ENCODE peak calls at places on chromosomes 6 and 20, in nine cellular contexts. N, K, Z, Y, T, G, P, R and J are unnamed samples.
A peak's percentile ranks its signal among the peaks of the same experiment; 100 is the strongest.

GRCh38 chr6:137309078-137309762 is 90.0 kb upstream of the IFNGR1 start:
- DNase-seq in N (peak; percentile 83), K (no peak), Z (no peak), Y (no peak), T (no peak), G (peak; percentile 73), P (peak; percentile 82), R (peak; percentile 85), J (peak; percentile 64)

GRCh38 chr20:25439328-25439727 is 31.9 kb downstream of the GINS1 start:
- DNase-seq in N (no peak), K (no peak), Z (no peak), Y (no peak), T (no peak), G (no peak), P (no peak), R (no peak), J (no peak)

GRCh38 chr6:150249261-150249660 is 106.4 kb downstream of the PPP1R14C start:
- DNase-seq in N (no peak), K (no peak), Z (no peak), Y (no peak), T (no peak), G (no peak), P (no peak), R (no peak), J (no peak)

GRCh38 chr20:9301129-9302072 is 213.0 kb upstream of the LAMP5 start:
- DNase-seq in N (no peak), K (no peak), Z (no peak), Y (no peak), T (peak; percentile 4), G (no peak), P (no peak), R (no peak), J (no peak)

GRCh38 chr20:21365771-21366170 is 31.6 kb downstream of the NKX2-4 start:
- DNase-seq in N (no peak), K (no peak), Z (no peak), Y (no peak), T (no peak), G (no peak), P (no peak), R (no peak), J (no peak)

GRCh38 chr6:73207221-73207837 is 18.0 kb downstream of the KHDC1L start:
- DNase-seq in N (no peak), K (no peak), Z (no peak), Y (no peak), T (no peak), G (no peak), P (no peak), R (no peak), J (no peak)

GRCh38 chr6:168765710-168766109 is 324.7 kb downstream of the SMOC2 start:
- DNase-seq in N (no peak), K (no peak), Z (no peak), Y (no peak), T (no peak), G (no peak), P (no peak), R (no peak), J (no peak)

GRCh38 chr6:20404641-20405032 is 3.0 kb downstream of the E2F3 start:
- DNase-seq in N (no peak), K (peak; percentile 76), Z (peak; percentile 75), Y (no peak), T (peak; percentile 74), G (no peak), P (peak; percentile 78), R (peak; percentile 19), J (peak; percentile 78)

GRCh38 chr6:105769987-105770386 is 316.1 kb upstream of the PRDM1 start:
- DNase-seq in N (no peak), K (no peak), Z (no peak), Y (no peak), T (no peak), G (no peak), P (no peak), R (no peak), J (no peak)

GRCh38 chr6:43869792-43870659 is 100.0 kb downstream of the VEGFA start:
- DNase-seq in N (no peak), K (no peak), Z (no peak), Y (no peak), T (no peak), G (no peak), P (peak; percentile 29), R (no peak), J (no peak)

GRCh38 chr20:5191829-5192569 is 65.2 kb downstream of the CDS2 start:
- DNase-seq in N (no peak), K (peak; percentile 70), Z (peak; percentile 53), Y (no peak), T (peak; percentile 70), G (no peak), P (no peak), R (peak; percentile 39), J (peak; percentile 53)

GRCh38 chr6:167501831-167502385 is 177.0 kb downstream of the TTLL2 start:
- DNase-seq in N (no peak), K (no peak), Z (no peak), Y (no peak), T (peak; percentile 44), G (no peak), P (no peak), R (peak; percentile 73), J (peak; percentile 34)

GRCh38 chr6:22108199-22108598 is 188.6 kb downstream of the PRL start:
- DNase-seq in N (no peak), K (no peak), Z (no peak), Y (no peak), T (no peak), G (peak; percentile 20), P (no peak), R (no peak), J (no peak)

GRCh38 chr20:59149678-59150504 is 13.7 kb upstream of the ZNF831 start:
- DNase-seq in N (no peak), K (peak; percentile 90), Z (peak; percentile 82), Y (no peak), T (no peak), G (peak; percentile 25), P (peak; percentile 86), R (no peak), J (peak; percentile 21)

DNA sequence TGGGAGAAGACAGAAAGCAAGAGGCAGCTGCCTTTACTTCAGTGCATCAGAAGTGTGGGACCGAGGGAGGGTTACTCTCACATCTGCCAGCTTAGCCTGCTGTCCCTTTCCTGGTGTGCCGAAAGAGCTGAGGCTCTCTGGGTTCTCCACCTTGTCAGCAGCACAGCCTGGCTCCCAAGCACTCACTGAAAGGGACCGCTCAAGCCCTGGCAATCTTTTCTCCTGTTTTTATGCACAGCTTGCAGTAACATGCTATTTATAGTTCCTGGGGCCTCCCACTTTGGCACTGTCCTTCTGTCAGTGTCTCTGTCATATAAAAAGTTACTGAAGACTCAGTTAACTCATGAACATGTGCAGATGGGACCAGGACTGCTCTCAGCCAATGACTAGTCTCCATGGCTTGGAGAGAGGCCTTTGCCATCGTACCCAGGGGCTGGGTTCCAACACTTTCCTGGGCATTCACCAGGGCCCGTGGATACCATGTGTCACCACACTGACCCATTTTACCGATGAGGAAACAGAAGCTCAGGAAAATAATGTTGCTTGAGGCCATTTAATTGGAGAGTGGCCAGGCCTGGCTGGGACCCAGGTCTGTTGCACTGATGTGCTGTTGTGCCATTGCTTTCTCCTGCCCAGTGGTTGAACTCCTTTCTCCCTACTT is 46.2 kb downstream of the PANK2 start:
- DNase-seq in N (no peak), K (no peak), Z (no peak), Y (no peak), T (no peak), G (peak; percentile 59), P (no peak), R (no peak), J (no peak)
- H3K4me3 ChIP-seq in N (no peak overlapping the region), K (no peak overlapping the region), Z (no peak overlapping the region), Y (no peak overlapping the region), T (no peak overlapping the region), G (no peak overlapping the region), P (no peak overlapping the region), R (no peak overlapping the region), J (no peak overlapping the region)

GRCh38 chr6:165091121-165091785 is 218.2 kb downstream of the C6orf118 start:
- DNase-seq in N (no peak), K (no peak), Z (no peak), Y (no peak), T (no peak), G (no peak), P (no peak), R (no peak), J (no peak)
- H3K27me3 ChIP-seq in N (no peaks in the 10 kb centered on the region), K (no peaks in the 10 kb centered on the region), Z (no peaks in the 10 kb centered on the region), Y (no peaks in the 10 kb centered on the region), T (no peaks in the 10 kb centered on the region), G (peaks cover 3% of the 10 kb centered on the region), P (no peaks in the 10 kb centered on the region), R (no peaks in the 10 kb centered on the region), J (no peaks in the 10 kb centered on the region)

GRCh38 chr20:49693435-49694171 is 20.1 kb downstream of the B4GALT5 start:
- DNase-seq in N (no peak), K (no peak), Z (no peak), Y (no peak), T (no peak), G (no peak), P (no peak), R (no peak), J (no peak)
- H3K4me1 ChIP-seq in N (no peaks in the 10 kb centered on the region), K (peaks cover 9% of the 10 kb centered on the region), Z (no peaks in the 10 kb centered on the region), Y (peaks cover 8% of the 10 kb centered on the region), T (peaks cover 54% of the 10 kb centered on the region), G (peaks cover 90% of the 10 kb centered on the region), P (peaks cover 56% of the 10 kb centered on the region), R (peaks cover 90% of the 10 kb centered on the region), J (peaks cover 31% of the 10 kb centered on the region)

DNA sequence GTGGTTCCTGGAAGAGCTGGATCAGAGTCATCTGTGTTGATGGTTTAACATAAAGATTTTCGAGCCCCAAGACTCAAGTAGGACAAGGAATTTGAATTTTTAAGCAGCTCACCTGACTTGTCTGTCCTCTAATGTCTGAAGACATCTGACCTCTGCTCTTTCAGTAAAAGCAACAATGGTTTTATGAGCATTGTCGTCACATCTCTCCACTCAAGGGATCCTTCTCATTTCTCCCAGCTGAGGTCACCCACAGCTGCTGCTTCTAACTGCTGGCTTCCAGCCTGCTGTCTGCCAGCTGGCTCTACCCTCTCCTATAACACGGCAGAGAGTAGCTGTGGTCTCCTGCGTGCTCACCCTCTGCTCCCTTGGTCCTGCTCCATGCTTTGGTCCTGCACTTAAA is 24.7 kb upstream of the HDAC2 start:
- DNase-seq in N (no peak), K (no peak), Z (no peak), Y (no peak), T (peak; percentile 9), G (peak; percentile 32), P (no peak), R (no peak), J (peak; percentile 72)
- H3K4me3 ChIP-seq in N (no peak overlapping the region), K (no peak overlapping the region), Z (no peak overlapping the region), Y (no peak overlapping the region), T (no peak overlapping the region), G (no peak overlapping the region), P (no peak overlapping the region), R (no peak overlapping the region), J (no peak overlapping the region)

DNA sequence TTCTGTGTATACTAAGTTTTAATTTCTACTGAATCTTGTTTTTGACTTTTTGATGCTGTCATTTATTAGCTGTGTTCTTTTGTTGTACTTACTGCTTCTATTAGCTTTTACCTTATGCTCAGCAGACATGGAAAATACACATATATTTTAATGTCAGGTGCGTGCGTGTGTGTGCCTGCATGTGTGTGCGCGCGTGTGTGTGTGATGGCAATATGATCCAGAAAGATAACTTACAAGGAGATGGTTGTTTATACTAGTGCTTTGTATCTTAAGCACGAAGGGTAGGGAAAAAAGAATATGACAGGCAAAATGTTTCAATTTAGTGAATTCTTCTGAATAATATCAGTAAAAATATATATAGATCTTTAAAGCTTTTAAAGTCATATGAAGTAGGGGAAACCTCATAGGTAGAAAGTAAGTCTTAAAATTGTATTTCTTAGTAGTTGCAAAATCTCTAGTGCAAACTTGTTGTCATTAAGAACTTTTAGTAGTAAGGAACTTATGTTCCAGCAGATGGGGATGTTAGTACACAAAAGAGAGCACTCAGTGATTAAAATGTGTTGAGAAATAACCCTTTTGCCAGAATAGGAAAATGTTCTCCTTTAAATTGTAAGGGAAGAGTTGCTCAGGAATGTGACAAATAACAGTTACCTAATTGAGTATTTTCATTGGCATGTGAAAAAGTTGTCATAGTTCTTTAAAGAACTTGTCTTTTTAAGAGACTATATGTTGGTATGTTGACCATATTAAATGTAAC is 13.2 kb downstream of the QKI start:
- DNase-seq in N (no peak), K (peak; percentile 37), Z (no peak), Y (no peak), T (peak; percentile 57), G (no peak), P (no peak), R (no peak), J (no peak)
- H3K27me3 ChIP-seq in N (no peaks in the 10 kb centered on the region), K (no peaks in the 10 kb centered on the region), Z (no peaks in the 10 kb centered on the region), Y (no peaks in the 10 kb centered on the region), T (no peaks in the 10 kb centered on the region), G (no peaks in the 10 kb centered on the region), P (no peaks in the 10 kb centered on the region), R (no peaks in the 10 kb centered on the region), J (no peaks in the 10 kb centered on the region)